ENCODE peak calls at places on chromosomes 7 and 10, in nine cellular contexts. M is germinal center; D is IMR-90; J is endothelial cell; E is HTR-8/SVneo; P is heart left ventricle; K is DMS 273 treated with DMSO at 0.1 percent for 48 hours; N is effector memory CD4-positive, alpha-beta T cell; Y is nucleus accumbens. V is an unnamed sample.

GRCh38 chr10:29067161-29067560 is 221.7 kb upstream of the LYZL1 start:
- DNase-seq in M (no peak), D (peak), J (no peak), E (peak), P (no peak), K (no peak), N (no peak), Y (no peak), V (peak)

GRCh38 chr7:90412458-90413184 is 9.4 kb downstream of the CLDN12 start:
- DNase-seq in M (no peak), D (no peak), J (peak), E (no peak), P (peak), K (no peak), N (no peak), Y (no peak), V (peak)

GRCh38 chr7:36188923-36189322 is 35.9 kb downstream of the EEPD1 start:
- DNase-seq in M (no peak), D (no peak), J (no peak), E (no peak), P (no peak), K (no peak), N (no peak), Y (no peak), V (no peak)

GRCh38 chr7:70693690-70694356 is 438.1 kb upstream of the GALNT17 start:
- DNase-seq in M (peak), D (peak), J (peak), E (no peak), P (peak), K (peak), N (peak), Y (peak), V (peak)

GRCh38 chr7:126185959-126186580 is 1066.7 kb downstream of the GRM8 start:
- DNase-seq in M (no peak), D (no peak), J (no peak), E (no peak), P (no peak), K (no peak), N (no peak), Y (no peak), V (no peak)

GRCh38 chr10:49089789-49090595 is 25.3 kb downstream of the VSTM4 start:
- DNase-seq in M (no peak), D (peak), J (no peak), E (no peak), P (no peak), K (no peak), N (no peak), Y (no peak), V (no peak)

GRCh38 chr7:152674860-152675760 is 831 bp downstream of the XRCC2 start:
- DNase-seq in M (no peak), D (peak), J (no peak), E (peak), P (no peak), K (peak), N (no peak), Y (no peak), V (peak)

GRCh38 chr7:152859781-152860191 is 100.2 kb downstream of the ACTR3B start:
- DNase-seq in M (no peak), D (no peak), J (peak), E (no peak), P (no peak), K (peak), N (no peak), Y (no peak), V (no peak)

GRCh38 chr7:25765110-25765509 is 386.9 kb upstream of the NFE2L3 start:
- DNase-seq in M (no peak), D (no peak), J (no peak), E (no peak), P (no peak), K (no peak), N (no peak), Y (no peak), V (no peak)

GRCh38 chr7:90411510-90411909 is 8.2 kb downstream of the CLDN12 start:
- DNase-seq in M (no peak), D (peak), J (no peak), E (no peak), P (no peak), K (no peak), N (no peak), Y (no peak), V (no peak)

GRCh38 chr7:100065452-100066186 is 15.9 kb downstream of the ZNF3 start:
- DNase-seq in M (no peak), D (peak), J (no peak), E (no peak), P (no peak), K (no peak), N (no peak), Y (no peak), V (no peak)

GRCh38 chr10:47036771-47037170 is 125.5 kb downstream of the PTPN20 start:
- DNase-seq in M (no peak), D (no peak), J (no peak), E (no peak), P (peak), K (no peak), N (no peak), Y (no peak), V (no peak)

GRCh38 chr10:99532687-99533495 is at the start of gene NKX2-3:
- DNase-seq in M (peak), D (peak), J (peak), E (peak), P (peak), K (peak), N (no peak), Y (no peak), V (peak)

GRCh38 chr10:125316436-125316835 is 156.1 kb upstream of the CTBP2 start:
- DNase-seq in M (no peak), D (no peak), J (no peak), E (no peak), P (no peak), K (no peak), N (no peak), Y (no peak), V (no peak)

GRCh38 chr7:154777023-154777422 is 225.9 kb downstream of the PAXIP1 start:
- DNase-seq in M (no peak), D (no peak), J (no peak), E (no peak), P (no peak), K (peak), N (no peak), Y (no peak), V (peak)

GRCh38 chr10:72344932-72345331 is 9.8 kb downstream of the DNAJB12 start:
- DNase-seq in M (no peak), D (no peak), J (no peak), E (no peak), P (no peak), K (no peak), N (no peak), Y (no peak), V (no peak)

GRCh38 chr10:28991738-28992270 is 297.1 kb upstream of the LYZL1 start:
- DNase-seq in M (peak), D (peak), J (peak), E (peak), P (peak), K (no peak), N (no peak), Y (no peak), V (peak)

GRCh38 chr10:45160266-45160665 is 155.1 kb downstream of the OR13A1 start:
- DNase-seq in M (no peak), D (peak), J (no peak), E (no peak), P (no peak), K (no peak), N (no peak), Y (no peak), V (peak)

GRCh38 chr10:128887856-128888255 is 579.2 kb upstream of the MGMT start:
- DNase-seq in M (no peak), D (no peak), J (no peak), E (no peak), P (no peak), K (no peak), N (no peak), Y (no peak), V (no peak)